ENCODE peak calls at places on chromosome 17, in eight cellular contexts. One of them, this sample, is unnamed.

GRCh38 chr17:17564896-17565295 is 26.6 kb downstream of the PEMT start:
- DNase-seq in dermis blood vessel endothelial cell: no peak
- DNase-seq in anterior cingulate cortex: no peak
- DNase-seq in neuronal stem cell: peak
- DNase-seq in DMS53: no peak
- DNase-seq in EH: no peak
- DNase-seq in HAP-1: no peak
- DNase-seq in right lobe of liver: no peak
- DNase-seq in this sample: peak

GRCh38 chr17:41687828-41688640 is 651 bp upstream of the EIF1 start:
- DNase-seq in right lobe of liver: no peak
- DNase-seq in EH: peak
- DNase-seq in anterior cingulate cortex: peak
- DNase-seq in dermis blood vessel endothelial cell: peak
- DNase-seq in neuronal stem cell: no peak
- DNase-seq in DMS53: peak
- DNase-seq in HAP-1: peak
- DNase-seq in this sample: no peak

GRCh38 chr17:50190278-50191069 is 11.0 kb downstream of the COL1A1 start:
- DNase-seq in DMS53: no peak
- DNase-seq in neuronal stem cell: no peak
- DNase-seq in EH: peak
- DNase-seq in right lobe of liver: no peak
- DNase-seq in dermis blood vessel endothelial cell: no peak
- DNase-seq in HAP-1: no peak
- DNase-seq in anterior cingulate cortex: no peak
- DNase-seq in this sample: no peak

GRCh38 chr17:27797390-27798091 is 2.8 kb downstream of the NOS2 start:
- DNase-seq in HAP-1: peak
- DNase-seq in anterior cingulate cortex: no peak
- DNase-seq in right lobe of liver: no peak
- DNase-seq in neuronal stem cell: no peak
- DNase-seq in EH: no peak
- DNase-seq in DMS53: peak
- DNase-seq in dermis blood vessel endothelial cell: no peak
- DNase-seq in this sample: no peak

GRCh38 chr17:83126275-83126930 is 47.0 kb downstream of the METRNL start:
- DNase-seq in right lobe of liver: peak
- DNase-seq in neuronal stem cell: no peak
- DNase-seq in DMS53: no peak
- DNase-seq in anterior cingulate cortex: no peak
- DNase-seq in EH: no peak
- DNase-seq in dermis blood vessel endothelial cell: no peak
- DNase-seq in HAP-1: no peak
- DNase-seq in this sample: no peak

GRCh38 chr17:20930065-20930760 is 112.6 kb downstream of the USP22 start:
- DNase-seq in right lobe of liver: no peak
- DNase-seq in dermis blood vessel endothelial cell: no peak
- DNase-seq in DMS53: no peak
- DNase-seq in HAP-1: no peak
- DNase-seq in neuronal stem cell: no peak
- DNase-seq in anterior cingulate cortex: no peak
- DNase-seq in EH: peak
- DNase-seq in this sample: no peak

GRCh38 chr17:28049071-28049470 is 6.6 kb downstream of the NLK start:
- DNase-seq in EH: no peak
- DNase-seq in HAP-1: no peak
- DNase-seq in anterior cingulate cortex: no peak
- DNase-seq in right lobe of liver: no peak
- DNase-seq in DMS53: no peak
- DNase-seq in neuronal stem cell: no peak
- DNase-seq in dermis blood vessel endothelial cell: no peak
- DNase-seq in this sample: no peak

GRCh38 chr17:41909088-41909487 is 9.7 kb downstream of the ACLY start:
- DNase-seq in right lobe of liver: no peak
- DNase-seq in dermis blood vessel endothelial cell: no peak
- DNase-seq in neuronal stem cell: no peak
- DNase-seq in HAP-1: no peak
- DNase-seq in DMS53: no peak
- DNase-seq in EH: no peak
- DNase-seq in anterior cingulate cortex: no peak
- DNase-seq in this sample: no peak

GRCh38 chr17:57406131-57406980 is 150.0 kb downstream of the MSI2 start:
- DNase-seq in DMS53: no peak
- DNase-seq in neuronal stem cell: peak
- DNase-seq in EH: peak
- DNase-seq in right lobe of liver: no peak
- DNase-seq in dermis blood vessel endothelial cell: no peak
- DNase-seq in anterior cingulate cortex: peak
- DNase-seq in HAP-1: peak
- DNase-seq in this sample: peak

GRCh38 chr17:38609280-38610031 is 3.7 kb upstream of the SRCIN1 start:
- DNase-seq in right lobe of liver: peak
- DNase-seq in HAP-1: peak
- DNase-seq in neuronal stem cell: no peak
- DNase-seq in DMS53: no peak
- DNase-seq in anterior cingulate cortex: no peak
- DNase-seq in EH: no peak
- DNase-seq in dermis blood vessel endothelial cell: no peak
- DNase-seq in this sample: peak

GRCh38 chr17:36182176-36183000 is 6.0 kb upstream of the TBC1D3B start:
- DNase-seq in neuronal stem cell: no peak
- DNase-seq in right lobe of liver: peak
- DNase-seq in DMS53: peak
- DNase-seq in anterior cingulate cortex: no peak
- DNase-seq in HAP-1: no peak
- DNase-seq in dermis blood vessel endothelial cell: no peak
- DNase-seq in EH: peak
- DNase-seq in this sample: no peak

GRCh38 chr17:4706121-4706520 is 2.2 kb upstream of the PELP1 start:
- DNase-seq in HAP-1: no peak
- DNase-seq in EH: peak
- DNase-seq in dermis blood vessel endothelial cell: no peak
- DNase-seq in anterior cingulate cortex: no peak
- DNase-seq in DMS53: no peak
- DNase-seq in neuronal stem cell: no peak
- DNase-seq in right lobe of liver: no peak
- DNase-seq in this sample: peak

GRCh38 chr17:43766413-43767052 is 7.9 kb upstream of the SOST start:
- DNase-seq in EH: peak
- DNase-seq in dermis blood vessel endothelial cell: peak
- DNase-seq in DMS53: peak
- DNase-seq in right lobe of liver: no peak
- DNase-seq in HAP-1: peak
- DNase-seq in anterior cingulate cortex: peak
- DNase-seq in neuronal stem cell: peak
- DNase-seq in this sample: peak

GRCh38 chr17:41777157-41777578 is 9.3 kb downstream of the JUP start:
- DNase-seq in neuronal stem cell: no peak
- DNase-seq in HAP-1: no peak
- DNase-seq in right lobe of liver: peak
- DNase-seq in DMS53: peak
- DNase-seq in EH: no peak
- DNase-seq in dermis blood vessel endothelial cell: peak
- DNase-seq in anterior cingulate cortex: no peak
- DNase-seq in this sample: peak

GRCh38 chr17:65109990-65110680 is 27.0 kb upstream of the RGS9 start:
- DNase-seq in HAP-1: no peak
- DNase-seq in EH: peak
- DNase-seq in DMS53: no peak
- DNase-seq in right lobe of liver: no peak
- DNase-seq in anterior cingulate cortex: no peak
- DNase-seq in dermis blood vessel endothelial cell: no peak
- DNase-seq in neuronal stem cell: no peak
- DNase-seq in this sample: no peak

GRCh38 chr17:30716461-30717289 is 107.8 kb downstream of the CRLF3 start:
- DNase-seq in HAP-1: peak
- DNase-seq in neuronal stem cell: no peak
- DNase-seq in DMS53: peak
- DNase-seq in dermis blood vessel endothelial cell: peak
- DNase-seq in right lobe of liver: peak
- DNase-seq in anterior cingulate cortex: no peak
- DNase-seq in EH: peak
- DNase-seq in this sample: peak

GRCh38 chr17:12047977-12048376 is 27.3 kb downstream of the MAP2K4 start:
- DNase-seq in neuronal stem cell: no peak
- DNase-seq in DMS53: peak
- DNase-seq in EH: peak
- DNase-seq in HAP-1: peak
- DNase-seq in right lobe of liver: no peak
- DNase-seq in anterior cingulate cortex: no peak
- DNase-seq in dermis blood vessel endothelial cell: peak
- DNase-seq in this sample: no peak

GRCh38 chr17:7842380-7842949 is 8.4 kb downstream of the KDM6B start:
- DNase-seq in right lobe of liver: peak
- DNase-seq in DMS53: peak
- DNase-seq in neuronal stem cell: no peak
- DNase-seq in HAP-1: peak
- DNase-seq in dermis blood vessel endothelial cell: peak
- DNase-seq in anterior cingulate cortex: peak
- DNase-seq in EH: peak
- DNase-seq in this sample: peak

GRCh38 chr17:1808649-1809048 is 21.1 kb downstream of the SMYD4 start:
- DNase-seq in dermis blood vessel endothelial cell: no peak
- DNase-seq in HAP-1: no peak
- DNase-seq in right lobe of liver: no peak
- DNase-seq in DMS53: no peak
- DNase-seq in anterior cingulate cortex: no peak
- DNase-seq in neuronal stem cell: no peak
- DNase-seq in EH: no peak
- DNase-seq in this sample: no peak

GRCh38 chr17:75352079-75352569 is 53.4 kb downstream of the GRB2 start:
- DNase-seq in DMS53: no peak
- DNase-seq in EH: no peak
- DNase-seq in right lobe of liver: no peak
- DNase-seq in anterior cingulate cortex: no peak
- DNase-seq in dermis blood vessel endothelial cell: no peak
- DNase-seq in HAP-1: peak
- DNase-seq in neuronal stem cell: no peak
- DNase-seq in this sample: peak

GRCh38 chr17:62109378-62109902 is 44.4 kb upstream of the MED13 start:
- DNase-seq in dermis blood vessel endothelial cell: peak
- DNase-seq in neuronal stem cell: peak
- DNase-seq in EH: peak
- DNase-seq in HAP-1: peak
- DNase-seq in right lobe of liver: peak
- DNase-seq in anterior cingulate cortex: peak
- DNase-seq in DMS53: peak
- DNase-seq in this sample: peak

GRCh38 chr17:61579961-61580360 is 11.1 kb downstream of the NACA2 start:
- DNase-seq in DMS53: no peak
- DNase-seq in anterior cingulate cortex: no peak
- DNase-seq in right lobe of liver: no peak
- DNase-seq in EH: peak
- DNase-seq in dermis blood vessel endothelial cell: no peak
- DNase-seq in neuronal stem cell: no peak
- DNase-seq in HAP-1: peak
- DNase-seq in this sample: peak

GRCh38 chr17:40637931-40638330 is 9.7 kb downstream of the SMARCE1 start:
- DNase-seq in DMS53: no peak
- DNase-seq in EH: no peak
- DNase-seq in anterior cingulate cortex: no peak
- DNase-seq in neuronal stem cell: no peak
- DNase-seq in HAP-1: no peak
- DNase-seq in right lobe of liver: no peak
- DNase-seq in dermis blood vessel endothelial cell: no peak
- DNase-seq in this sample: no peak

This sample was measured in ELF-1.